ENCODE peak calls at places on chromosomes 13 and 19, in six cellular contexts. A, U, W, B, L and D are unnamed samples.

GRCh38 chr19:49327878-49328544 is 3.0 kb upstream of the SLC6A16 start:
- DNase-seq in A (peak), L (no peak), B (no peak), W (peak), U (no peak), D (peak)

GRCh38 chr13:44188257-44188656 is 185.4 kb upstream of the SERP2 start:
- DNase-seq in L (no peak), A (peak), U (no peak), B (no peak), W (no peak), D (no peak)

GRCh38 chr19:47581605-47582319 is 8.8 kb upstream of the ZNF541 start:
- DNase-seq in W (no peak), L (no peak), A (no peak), U (no peak), B (peak), D (no peak)

GRCh38 chr19:2274937-2275535 is 6.9 kb downstream of the PEAK3 start:
- DNase-seq in U (peak), L (no peak), W (peak), A (peak), B (peak), D (peak)

GRCh38 chr19:10748924-10749434 is 31.1 kb downstream of the DNM2 start:
- DNase-seq in A (peak), W (no peak), U (peak), L (no peak), B (no peak), D (no peak)

GRCh38 chr13:45918597-45918996 is 67.0 kb upstream of the SIAH3 start:
- DNase-seq in U (no peak), A (no peak), B (no peak), L (no peak), W (no peak), D (no peak)

GRCh38 chr13:26372747-26373146 is 118.8 kb downstream of the CDK8 start:
- DNase-seq in B (no peak), W (no peak), U (no peak), A (no peak), L (no peak), D (no peak)

GRCh38 chr13:39373108-39373507 is 229.9 kb downstream of the LHFPL6 start:
- DNase-seq in A (no peak), U (no peak), W (no peak), L (no peak), B (no peak), D (no peak)

GRCh38 chr19:3617463-3617862 is 9.1 kb downstream of the CACTIN start:
- DNase-seq in U (no peak), B (no peak), L (no peak), A (no peak), W (no peak), D (no peak)

GRCh38 chr13:112972867-112973576 is 4.0 kb downstream of the MCF2L start:
- DNase-seq in A (no peak), B (no peak), W (no peak), U (peak), L (no peak), D (no peak)

GRCh38 chr19:45767410-45767880 is 1.6 kb downstream of the SIX5 start:
- DNase-seq in U (no peak), L (no peak), B (peak), A (peak), W (no peak), D (no peak)

GRCh38 chr19:42412223-42412622 is 15.0 kb downstream of the LIPE start:
- DNase-seq in W (no peak), L (no peak), B (no peak), A (no peak), U (no peak), D (no peak)

GRCh38 chr19:19821366-19822147 is at the start of gene ZNF506:
- DNase-seq in W (peak), A (peak), B (peak), L (peak), U (peak), D (peak)

GRCh38 chr13:47957073-47957472 is 44.0 kb downstream of the SUCLA2 start:
- DNase-seq in L (no peak), U (no peak), W (no peak), A (no peak), B (no peak), D (no peak)

GRCh38 chr19:6668696-6669095 is 1.3 kb downstream of the TNFSF14 start:
- DNase-seq in L (no peak), W (peak), A (no peak), B (no peak), U (no peak), D (no peak)

GRCh38 chr13:101545521-101545920 is 93.0 kb downstream of the ITGBL1 start:
- DNase-seq in L (no peak), W (no peak), U (no peak), B (no peak), A (no peak), D (no peak)

GRCh38 chr19:33214621-33215020 is 11.0 kb downstream of the SLC7A10 start:
- DNase-seq in W (no peak), U (peak), B (peak), A (peak), L (no peak), D (no peak)

GRCh38 chr19:56138069-56138468 is 3.0 kb upstream of the ZNF444 start:
- DNase-seq in B (no peak), L (no peak), A (no peak), W (no peak), U (no peak), D (no peak)

GRCh38 chr19:28727133-28727834 is 485.7 kb downstream of the UQCRFS1 start:
- DNase-seq in W (no peak), A (peak), L (peak), U (peak), B (no peak), D (no peak)

GRCh38 chr19:54573330-54573872 is at the start of gene LILRA2:
- DNase-seq in W (no peak), U (no peak), L (no peak), B (no peak), A (no peak), D (peak)

GRCh38 chr13:28817204-28817603 is 2.9 kb upstream of the MTUS2 start:
- DNase-seq in A (no peak), W (no peak), L (no peak), B (no peak), U (no peak), D (no peak)

GRCh38 chr13:40269086-40269485 is 397.4 kb downstream of the FOXO1 start:
- DNase-seq in B (no peak), W (no peak), A (no peak), U (no peak), L (no peak), D (no peak)

GRCh38 chr13:48411281-48412099 is 1.4 kb downstream of the LPAR6 start:
- DNase-seq in A (no peak), W (peak), B (no peak), L (no peak), U (no peak), D (no peak)

GRCh38 chr19:19627716-19628498 is at the start of gene LPAR2:
- DNase-seq in L (peak), B (peak), W (peak), A (no peak), U (peak), D (peak)

GRCh38 chr13:109243311-109243951 is 543.0 kb downstream of the IRS2 start:
- DNase-seq in U (no peak), L (no peak), A (peak), W (no peak), B (no peak), D (no peak)

GRCh38 chr19:49861127-49861526 is 6.2 kb downstream of the PNKP start:
- DNase-seq in U (peak), A (no peak), W (no peak), L (no peak), B (peak), D (no peak)

GRCh38 chr13:25300861-25301346 is 521 bp upstream of the NUP58 start:
- DNase-seq in A (no peak), U (no peak), L (no peak), B (no peak), W (peak), D (no peak)

GRCh38 chr19:55418185-55418584 is 10.6 kb upstream of the UBE2S start:
- DNase-seq in L (no peak), U (peak), A (peak), W (peak), B (peak), D (peak)

GRCh38 chr13:86862137-86862536 is 809.0 kb upstream of the SLITRK5 start:
- DNase-seq in A (no peak), B (no peak), W (no peak), L (no peak), U (no peak), D (no peak)

GRCh38 chr19:48498576-48498879 is 13.1 kb downstream of the LMTK3 start:
- DNase-seq in B (no peak), L (no peak), A (no peak), U (no peak), W (no peak), D (no peak)

GRCh38 chr13:20921572-20921971 is 19.0 kb upstream of the XPO4 start:
- DNase-seq in L (no peak), U (no peak), A (no peak), W (no peak), B (no peak), D (no peak)

GRCh38 chr13:100520936-100521765 is 67.4 kb downstream of the GGACT start:
- DNase-seq in A (no peak), W (no peak), B (no peak), U (no peak), L (no peak), D (no peak)

GRCh38 chr19:50815443-50815842 is 8.1 kb downstream of the KLK1 start:
- DNase-seq in A (no peak), L (no peak), U (no peak), B (no peak), W (no peak), D (no peak)

GRCh38 chr13:43373400-43373799 is 350.0 kb downstream of the DNAJC15 start:
- DNase-seq in U (no peak), B (no peak), W (no peak), L (no peak), A (no peak), D (no peak)

GRCh38 chr19:7417671-7418324 is 69.1 kb downstream of the ARHGEF18 start:
- DNase-seq in W (no peak), B (no peak), A (no peak), L (no peak), U (no peak), D (no peak)

GRCh38 chr19:44745386-44745831 is 3.1 kb upstream of the BCL3 start:
- DNase-seq in B (no peak), A (peak), W (no peak), L (no peak), U (no peak), D (no peak)